ENCODE peak calls at places on chromosome 3, in four cellular contexts. One of them, this sample, is unnamed.

GRCh38 chr3:60810876-60811275 is 440.4 kb downstream of the FHIT start:
- DNase-seq in neural crest cell: no peak
- DNase-seq in GM23338: no peak
- DNase-seq in stomach: no peak
- DNase-seq in this sample: no peak

GRCh38 chr3:38577089-38578080 is 72.1 kb downstream of the SCN5A start:
- DNase-seq in neural crest cell: no peak
- DNase-seq in GM23338: peak
- DNase-seq in stomach: peak
- DNase-seq in this sample: no peak

GRCh38 chr3:117035785-117036184 is 326.2 kb downstream of the TUSC7 start:
- DNase-seq in neural crest cell: no peak
- DNase-seq in GM23338: peak
- DNase-seq in stomach: no peak
- DNase-seq in this sample: peak

GRCh38 chr3:33052671-33053070 is 44.3 kb downstream of the GLB1 start:
- DNase-seq in neural crest cell: no peak
- DNase-seq in GM23338: no peak
- DNase-seq in stomach: no peak
- DNase-seq in this sample: no peak

GRCh38 chr3:184399410-184399809 is 19.6 kb downstream of the CHRD start:
- DNase-seq in neural crest cell: no peak
- DNase-seq in GM23338: peak
- DNase-seq in stomach: no peak
- DNase-seq in this sample: peak

GRCh38 chr3:131658771-131659170 is 156.0 kb upstream of the MRPL3 start:
- DNase-seq in neural crest cell: no peak
- DNase-seq in GM23338: no peak
- DNase-seq in stomach: no peak
- DNase-seq in this sample: no peak

GRCh38 chr3:81485444-81485865 is 276.0 kb downstream of the GBE1 start:
- DNase-seq in neural crest cell: no peak
- DNase-seq in GM23338: no peak
- DNase-seq in stomach: no peak
- DNase-seq in this sample: no peak

GRCh38 chr3:165457096-165457495 is 260.9 kb upstream of the SLITRK3 start:
- DNase-seq in neural crest cell: no peak
- DNase-seq in GM23338: no peak
- DNase-seq in stomach: no peak
- DNase-seq in this sample: no peak

GRCh38 chr3:14227866-14228265 is 49.2 kb downstream of the LSM3 start:
- DNase-seq in neural crest cell: no peak
- DNase-seq in GM23338: no peak
- DNase-seq in stomach: no peak
- DNase-seq in this sample: no peak

GRCh38 chr3:41364736-41365135 is 165.4 kb downstream of the CTNNB1 start:
- DNase-seq in neural crest cell: no peak
- DNase-seq in GM23338: peak
- DNase-seq in stomach: no peak
- DNase-seq in this sample: no peak

GRCh38 chr3:37492977-37493471 is 318.6 kb upstream of the LRRFIP2 start:
- DNase-seq in neural crest cell: no peak
- DNase-seq in GM23338: no peak
- DNase-seq in stomach: no peak
- DNase-seq in this sample: no peak

GRCh38 chr3:9213019-9213646 is 36.3 kb downstream of the SRGAP3 start:
- DNase-seq in neural crest cell: no peak
- DNase-seq in GM23338: no peak
- DNase-seq in stomach: no peak
- DNase-seq in this sample: no peak

GRCh38 chr3:43786102-43786952 is 95.6 kb downstream of the ABHD5 start:
- DNase-seq in neural crest cell: no peak
- DNase-seq in GM23338: no peak
- DNase-seq in stomach: no peak
- DNase-seq in this sample: peak

GRCh38 chr3:139718415-139718814 is 40.6 kb upstream of the NMNAT3 start:
- DNase-seq in neural crest cell: peak
- DNase-seq in GM23338: peak
- DNase-seq in stomach: no peak
- DNase-seq in this sample: peak

GRCh38 chr3:132268956-132269355 is 48.3 kb upstream of the ACP3 start:
- DNase-seq in neural crest cell: no peak
- DNase-seq in GM23338: peak
- DNase-seq in stomach: no peak
- DNase-seq in this sample: peak

GRCh38 chr3:116863842-116864626 is 154.5 kb downstream of the TUSC7 start:
- DNase-seq in neural crest cell: peak
- DNase-seq in GM23338: peak
- DNase-seq in stomach: no peak
- DNase-seq in this sample: peak

GRCh38 chr3:129027544-129027880 is 26.4 kb downstream of the EFCC1 start:
- DNase-seq in neural crest cell: no peak
- DNase-seq in GM23338: no peak
- DNase-seq in stomach: no peak
- DNase-seq in this sample: no peak

GRCh38 chr3:185552358-185552877 is at the start of gene LIPH:
- DNase-seq in neural crest cell: no peak
- DNase-seq in GM23338: peak
- DNase-seq in stomach: peak
- DNase-seq in this sample: peak

GRCh38 chr3:100018806-100019205 is 95.5 kb downstream of the FILIP1L start:
- DNase-seq in neural crest cell: no peak
- DNase-seq in GM23338: no peak
- DNase-seq in stomach: no peak
- DNase-seq in this sample: no peak

GRCh38 chr3:33315826-33316225 is 38.6 kb downstream of the FBXL2 start:
- DNase-seq in neural crest cell: no peak
- DNase-seq in GM23338: no peak
- DNase-seq in stomach: no peak
- DNase-seq in this sample: no peak

GRCh38 chr3:4656059-4656458 is 162.9 kb downstream of the ITPR1 start:
- DNase-seq in neural crest cell: peak
- DNase-seq in GM23338: peak
- DNase-seq in stomach: peak
- DNase-seq in this sample: peak

GRCh38 chr3:89072671-89073070 is 34.8 kb upstream of the EPHA3 start:
- DNase-seq in neural crest cell: no peak
- DNase-seq in GM23338: no peak
- DNase-seq in stomach: no peak
- DNase-seq in this sample: no peak

GRCh38 chr3:196643201-196643749 is 3.8 kb downstream of the NRROS start:
- DNase-seq in neural crest cell: no peak
- DNase-seq in GM23338: no peak
- DNase-seq in stomach: no peak
- DNase-seq in this sample: no peak

GRCh38 chr3:147472846-147473245 is 63.7 kb downstream of the ZIC1 start:
- DNase-seq in neural crest cell: no peak
- DNase-seq in GM23338: no peak
- DNase-seq in stomach: no peak
- DNase-seq in this sample: no peak

GRCh38 chr3:23676093-23676492 is 129.7 kb upstream of the UBE2E1 start:
- DNase-seq in neural crest cell: no peak
- DNase-seq in GM23338: no peak
- DNase-seq in stomach: no peak
- DNase-seq in this sample: no peak
- TF ChIP-seq CTCF in neural crest cell: no peak
- TF ChIP-seq CTCF in GM23338: no peak
- TF ChIP-seq CTCF in stomach: no peak
- TF ChIP-seq CTCF in this sample: no peak

DNA sequence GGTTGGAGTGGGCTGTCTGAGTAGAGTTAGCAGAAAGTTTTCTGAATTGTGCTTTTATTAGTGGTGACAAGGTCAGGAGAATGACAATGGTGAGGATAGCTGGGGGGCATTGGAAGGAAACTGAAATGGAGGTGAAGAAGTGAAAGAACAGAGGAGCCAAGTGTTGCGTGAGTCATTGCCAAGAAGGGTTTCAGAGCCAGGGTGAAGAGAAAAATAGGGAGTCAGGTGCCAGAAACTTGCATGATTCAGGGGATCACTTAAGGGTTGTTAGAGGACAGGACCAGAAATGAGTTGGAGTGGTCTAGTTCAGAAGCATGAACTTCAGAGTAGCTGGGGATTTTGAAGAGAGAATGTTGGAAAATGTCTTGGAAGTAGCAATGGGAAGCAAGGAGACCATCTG is 86.0 kb upstream of the GALNT15 start:
- DNase-seq in neural crest cell: no peak
- DNase-seq in GM23338: no peak
- DNase-seq in stomach: no peak
- DNase-seq in this sample: no peak
- TF ChIP-seq CTCF in neural crest cell: no peak
- TF ChIP-seq CTCF in GM23338: no peak
- TF ChIP-seq CTCF in stomach: no peak
- TF ChIP-seq CTCF in this sample: no peak

GRCh38 chr3:11221818-11222217 is 50.4 kb upstream of the ATG7 start:
- DNase-seq in neural crest cell: no peak
- DNase-seq in GM23338: no peak
- DNase-seq in stomach: no peak
- DNase-seq in this sample: no peak
- TF ChIP-seq CTCF in neural crest cell: no peak
- TF ChIP-seq CTCF in GM23338: no peak
- TF ChIP-seq CTCF in stomach: no peak
- TF ChIP-seq CTCF in this sample: no peak

GRCh38 chr3:195526492-195526891 is 16.6 kb downstream of the PPP1R2 start:
- DNase-seq in neural crest cell: no peak
- DNase-seq in GM23338: no peak
- DNase-seq in stomach: no peak
- DNase-seq in this sample: no peak

GRCh38 chr3:195517030-195517429 is 26.1 kb downstream of the PPP1R2 start:
- DNase-seq in neural crest cell: no peak
- DNase-seq in GM23338: no peak
- DNase-seq in stomach: no peak
- DNase-seq in this sample: no peak

GRCh38 chr3:195524171-195524896 is 18.8 kb downstream of the PPP1R2 start:
- DNase-seq in neural crest cell: no peak
- DNase-seq in GM23338: no peak
- DNase-seq in stomach: no peak
- DNase-seq in this sample: no peak

GRCh38 chr3:195522254-195523023 is 20.7 kb downstream of the PPP1R2 start:
- DNase-seq in neural crest cell: peak
- DNase-seq in GM23338: peak
- DNase-seq in stomach: no peak
- DNase-seq in this sample: no peak
- TF ChIP-seq CTCF in neural crest cell: peak
- TF ChIP-seq CTCF in GM23338: peak
- TF ChIP-seq CTCF in stomach: peak
- TF ChIP-seq CTCF in this sample: peak

GRCh38 chr3:188283347-188283746 is 129.4 kb downstream of the LPP start:
- DNase-seq in neural crest cell: no peak
- DNase-seq in GM23338: no peak
- DNase-seq in stomach: no peak
- DNase-seq in this sample: no peak
- TF ChIP-seq CTCF in neural crest cell: no peak
- TF ChIP-seq CTCF in GM23338: no peak
- TF ChIP-seq CTCF in stomach: no peak
- TF ChIP-seq CTCF in this sample: peak